ENCODE peak calls at places on chromosomes 4 and X, in six cellular contexts. M, V, D, E, S and P are unnamed samples.

GRCh38 chr4:21845663-21846062 is 102.9 kb downstream of the KCNIP4 start:
- DNase-seq in S (no peak), E (no peak), D (no peak), M (no peak), V (no peak), P (no peak)

GRCh38 chrX:107861056-107861455 is 35.4 kb downstream of the MID2 start:
- DNase-seq in M (no peak), D (no peak), V (no peak), E (no peak), S (no peak), P (no peak)

GRCh38 chrX:65407157-65407626 is 127.4 kb downstream of the LAS1L start:
- DNase-seq in D (no peak), M (no peak), S (no peak), V (no peak), E (no peak), P (peak)

GRCh38 chr4:172270421-172270820 is 457.2 kb downstream of the GALNTL6 start:
- DNase-seq in D (no peak), M (no peak), V (no peak), E (no peak), S (no peak), P (no peak)

GRCh38 chr4:687048-687974 is 1.6 kb downstream of the SLC49A3 start:
- DNase-seq in V (peak), S (peak), M (peak), E (peak), D (peak), P (no peak)

GRCh38 chr4:108941914-108942379 is 179.1 kb upstream of the ETNPPL start:
- DNase-seq in E (no peak), V (no peak), M (no peak), D (no peak), S (no peak), P (no peak)

GRCh38 chrX:9905288-9905687 is 61.9 kb upstream of the CLDN34 start:
- DNase-seq in M (no peak), E (peak), D (no peak), V (no peak), S (no peak), P (no peak)

GRCh38 chr4:184282251-184282713 is 64.6 kb upstream of the ENPP6 start:
- DNase-seq in M (no peak), V (peak), S (no peak), E (no peak), D (no peak), P (peak)

DNA sequence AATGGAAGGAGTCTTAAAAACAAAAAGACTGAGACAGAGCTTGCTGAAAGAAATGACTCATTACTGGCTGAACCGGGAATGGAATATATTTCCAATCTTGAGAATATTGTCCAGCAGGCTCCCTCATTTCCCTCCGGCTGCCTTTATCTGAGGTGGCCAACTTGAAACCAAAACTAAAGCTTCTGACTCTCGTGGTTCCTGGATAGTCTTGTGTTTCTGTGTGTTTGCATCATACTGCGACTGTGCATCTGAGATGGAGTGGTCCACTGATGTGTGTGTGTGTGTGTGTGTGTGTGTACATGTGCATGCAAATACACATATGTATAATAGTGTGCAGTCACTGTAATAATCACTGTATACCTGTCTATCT is 145.6 kb upstream of the SCML1 start:
- DNase-seq in V (no peak), D (no peak), S (no peak), M (no peak), E (peak), P (no peak)
- H3K4me3 ChIP-seq in V (no peak), D (no peak), S (no peak), M (peak), E (no peak), P (no peak)

GRCh38 chr4:110663738-110664444 is 41.0 kb upstream of the PITX2 start:
- DNase-seq in M (no peak), D (peak), S (no peak), E (peak), V (no peak), P (no peak)
- H3K4me3 ChIP-seq in M (no peak), D (no peak), S (no peak), E (no peak), V (no peak), P (no peak)

GRCh38 chr4:104418313-104418712 is 76.4 kb downstream of the CXXC4 start:
- DNase-seq in S (no peak), V (no peak), D (no peak), M (no peak), E (no peak), P (no peak)

GRCh38 chr4:104421576-104421975 is 73.1 kb downstream of the CXXC4 start:
- DNase-seq in D (no peak), M (no peak), S (no peak), V (no peak), E (no peak), P (no peak)

GRCh38 chr4:104424368-104424921 is 70.2 kb downstream of the CXXC4 start:
- DNase-seq in V (no peak), E (no peak), S (no peak), D (no peak), M (no peak), P (no peak)

GRCh38 chr4:104417483-104417882 is 77.2 kb downstream of the CXXC4 start:
- DNase-seq in E (no peak), M (no peak), D (no peak), S (no peak), V (no peak), P (no peak)

DNA sequence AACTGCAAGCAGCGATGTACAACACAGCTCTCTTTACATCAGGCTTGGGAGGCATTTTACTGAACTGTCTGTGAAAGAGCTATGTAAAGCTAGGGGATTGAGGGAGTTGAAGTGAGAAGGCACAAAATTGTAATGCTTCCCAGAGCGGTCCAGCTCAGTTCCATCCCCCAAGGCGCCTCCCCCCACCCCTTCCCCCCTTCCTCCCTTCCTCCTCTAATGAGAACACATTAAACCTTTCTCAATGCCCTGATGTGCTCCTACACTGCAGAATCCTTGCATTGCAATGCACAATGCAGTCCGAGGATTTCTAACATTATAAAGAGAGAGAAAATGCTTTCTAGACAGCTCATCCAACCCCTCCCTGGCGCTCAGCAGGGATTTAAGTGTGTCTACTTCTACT is 73.9 kb downstream of the CXXC4 start:
- DNase-seq in D (no peak), S (no peak), V (no peak), M (no peak), E (peak), P (peak)
- H3K4me3 ChIP-seq in D (no peak), S (no peak), V (no peak), M (no peak), E (no peak), P (peak)

DNA sequence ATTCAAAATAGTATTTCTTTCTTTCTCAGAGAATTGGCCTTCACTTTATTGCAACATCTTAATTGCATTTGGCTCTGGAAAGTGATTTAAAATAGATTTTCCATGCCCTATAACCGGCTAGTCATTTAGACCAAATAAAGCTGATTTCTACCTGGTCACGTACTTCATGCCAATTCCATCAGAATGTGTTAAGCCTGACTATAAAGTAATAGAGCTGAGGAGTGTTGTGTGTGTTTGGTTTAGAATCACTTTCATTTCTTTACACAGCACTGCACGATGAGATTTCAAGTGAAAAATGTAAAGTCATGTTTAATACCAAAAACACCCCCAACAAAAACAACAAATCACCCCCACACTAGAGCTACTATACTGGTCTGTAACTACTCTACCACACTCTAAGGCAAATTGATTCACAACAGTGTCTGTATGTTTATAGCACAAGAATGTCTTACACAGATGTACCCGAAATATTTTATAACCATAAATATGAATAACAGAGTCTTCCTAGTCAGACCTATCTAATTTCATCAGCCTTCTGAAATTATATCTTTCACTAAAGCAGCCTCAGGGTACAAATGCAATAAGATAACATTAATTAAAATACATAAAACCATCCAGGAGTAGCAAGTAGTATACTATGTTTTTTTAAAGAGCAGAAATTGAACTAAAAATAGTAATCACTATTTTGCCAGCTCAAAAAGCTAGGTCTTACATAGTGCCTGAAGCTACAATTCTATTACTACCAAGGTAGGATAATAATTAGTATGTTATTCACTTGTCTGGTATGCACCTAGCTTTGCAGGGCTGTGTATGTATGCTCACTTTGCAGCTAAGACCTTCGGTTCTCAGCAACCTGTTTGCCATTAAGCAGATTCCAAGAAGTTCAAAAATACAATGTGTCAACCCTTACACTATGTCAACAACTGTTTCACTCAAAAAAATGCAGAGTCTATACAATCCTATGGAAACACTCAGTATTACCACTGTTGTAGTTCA is 28.4 kb downstream of the APBB2 start:
- DNase-seq in D (no peak), S (no peak), E (no peak), V (no peak), M (no peak), P (no peak)
- H3K4me3 ChIP-seq in D (no peak), S (no peak), E (no peak), V (no peak), M (no peak), P (no peak)

GRCh38 chrX:39984191-39984956 is 113.4 kb downstream of the BCOR start:
- DNase-seq in V (no peak), S (no peak), M (no peak), D (no peak), E (peak), P (peak)
- H3K4me3 ChIP-seq in V (no peak), S (no peak), M (no peak), D (no peak), E (no peak), P (no peak)

GRCh38 chr4:124429746-124430250 is 282.7 kb downstream of the ANKRD50 start:
- DNase-seq in S (no peak), V (no peak), M (no peak), D (no peak), E (no peak), P (no peak)
- H3K4me3 ChIP-seq in S (no peak), V (no peak), M (no peak), D (no peak), E (no peak), P (no peak)

GRCh38 chr4:43456383-43456782 is 563.9 kb downstream of the GRXCR1 start:
- DNase-seq in V (no peak), M (no peak), E (peak), S (no peak), D (peak), P (no peak)
- H3K4me3 ChIP-seq in V (no peak), M (no peak), E (no peak), S (no peak), D (no peak), P (no peak)

GRCh38 chrX:132023896-132024386 is 839 bp downstream of the STK26 start:
- DNase-seq in D (no peak), S (peak), E (no peak), M (no peak), V (no peak), P (no peak)

GRCh38 chrX:132022115-132022862 is 813 bp upstream of the STK26 start:
- DNase-seq in E (peak), V (peak), M (peak), D (no peak), S (peak), P (peak)

GRCh38 chrX:132025085-132025484 is 2.0 kb downstream of the STK26 start:
- DNase-seq in D (no peak), E (no peak), M (no peak), V (no peak), S (no peak), P (no peak)

GRCh38 chrX:132023117-132023895 is at the start of gene STK26:
- DNase-seq in V (peak), S (peak), E (peak), D (no peak), M (peak), P (peak)

DNA sequence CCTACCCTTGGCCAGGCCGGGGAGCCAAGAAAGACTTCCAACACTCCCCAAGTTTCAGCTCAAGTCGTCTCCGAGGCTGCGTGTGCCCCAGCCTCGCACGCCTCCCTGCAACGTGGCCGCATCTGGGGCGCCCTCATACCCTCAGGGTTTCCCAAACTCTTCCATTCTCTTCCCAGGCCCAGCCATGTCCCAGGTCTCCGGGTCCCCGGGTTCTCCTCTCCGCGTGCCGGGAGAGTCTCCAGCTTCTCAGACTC is 312 bp upstream of the STK26 start:
- DNase-seq in M (no peak), D (no peak), S (peak), V (no peak), E (no peak), P (no peak)
- H3K4me3 ChIP-seq in M (peak), D (peak), S (peak), V (peak), E (peak), P (peak)

GRCh38 chrX:141175786-141176185 is 1.1 kb downstream of the LDOC1 start:
- DNase-seq in M (no peak), D (no peak), S (no peak), V (no peak), E (no peak), P (no peak)

GRCh38 chrX:141180851-141181250 is 3.9 kb upstream of the LDOC1 start:
- DNase-seq in V (no peak), D (no peak), S (no peak), M (no peak), E (no peak), P (no peak)

DNA sequence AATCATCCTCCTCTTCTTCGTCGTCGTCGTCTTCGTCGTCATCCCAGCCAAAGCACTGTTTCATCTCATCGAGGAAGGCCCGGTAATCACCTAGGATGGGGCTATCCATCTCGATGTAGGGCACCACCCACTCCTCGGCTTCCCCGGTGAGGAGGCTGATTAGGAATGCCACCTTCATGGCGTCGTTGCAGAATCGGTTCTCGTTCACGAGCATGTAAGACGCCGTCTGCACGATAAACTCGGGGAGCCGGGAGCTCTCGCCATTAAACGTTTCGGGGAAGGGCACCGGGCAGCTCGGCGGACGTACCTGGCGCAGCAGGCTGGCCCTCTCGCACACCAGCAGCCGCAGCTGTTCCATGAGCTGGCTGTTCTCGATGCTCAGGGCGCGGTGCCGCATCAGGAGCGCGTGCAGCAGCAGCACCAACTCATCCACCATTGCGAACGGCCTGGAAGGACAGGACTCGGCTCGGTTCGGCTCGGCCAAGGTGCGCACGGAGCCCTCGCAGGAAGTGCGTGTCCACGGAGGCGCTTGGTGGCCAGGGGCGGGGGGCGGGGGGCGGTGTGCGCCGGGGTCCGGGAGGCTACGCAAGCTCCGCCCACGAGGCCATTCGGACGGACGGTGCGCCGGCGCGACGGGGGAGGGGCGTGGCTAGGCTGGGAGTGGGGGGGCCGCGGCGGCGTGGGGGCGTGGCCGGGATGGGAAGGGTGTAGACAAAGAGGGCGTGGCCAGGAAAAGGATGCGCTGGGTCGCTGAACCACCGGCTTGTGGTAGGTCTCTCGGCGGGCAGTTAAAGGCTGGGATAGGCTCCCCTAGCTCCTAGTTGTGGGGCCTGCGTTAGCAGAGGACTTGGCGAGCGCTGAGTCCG is at the start of gene LDOC1:
- DNase-seq in S (peak), M (peak), E (peak), V (peak), D (peak), P (peak)
- H3K4me3 ChIP-seq in S (peak), M (peak), E (peak), V (peak), D (peak), P (peak)